ENCODE peak calls at places on chromosomes 3 and 15, in nine cellular contexts. T is AG10803, Y is GM10248, L is nephron progenitor cell, C is HFFc6, B is thoracic aorta, P is upper lobe of left lung, A is neural crest cell, O is tibial artery. G is an unnamed sample.

GRCh38 chr3:19074257-19074938 is 73.9 kb upstream of the KCNH8 start:
- DNase-seq in T (no peak), Y (no peak), L (no peak), C (no peak), B (no peak), P (no peak), A (no peak), O (no peak), G (no peak)

GRCh38 chr15:90829942-90830440 is 38.4 kb upstream of the FURIN start:
- DNase-seq in T (no peak), Y (peak), L (no peak), C (no peak), B (no peak), P (no peak), A (no peak), O (no peak), G (no peak)

GRCh38 chr15:85607141-85607806 is 187.5 kb downstream of the KLHL25 start:
- DNase-seq in T (no peak), Y (no peak), L (no peak), C (peak), B (no peak), P (no peak), A (no peak), O (no peak), G (no peak)

GRCh38 chr15:89958107-89958805 is 42.9 kb upstream of the ZNF710 start:
- DNase-seq in T (no peak), Y (no peak), L (no peak), C (no peak), B (no peak), P (peak), A (no peak), O (no peak), G (no peak)

GRCh38 chr3:168341965-168342719 is 246.4 kb upstream of the GOLIM4 start:
- DNase-seq in T (no peak), Y (no peak), L (no peak), C (no peak), B (no peak), P (no peak), A (no peak), O (no peak), G (no peak)

GRCh38 chr3:37753428-37753827 is 108.3 kb upstream of the CTDSPL start:
- DNase-seq in T (no peak), Y (no peak), L (no peak), C (no peak), B (no peak), P (no peak), A (no peak), O (no peak), G (no peak)

GRCh38 chr3:4721511-4721911 is 228.4 kb downstream of the ITPR1 start:
- DNase-seq in T (peak), Y (no peak), L (no peak), C (peak), B (no peak), P (no peak), A (no peak), O (no peak), G (no peak)

GRCh38 chr3:143808999-143809700 is 39.1 kb downstream of the SLC9A9 start:
- DNase-seq in T (peak), Y (no peak), L (no peak), C (no peak), B (no peak), P (no peak), A (no peak), O (no peak), G (no peak)

GRCh38 chr3:44885618-44886017 is 11.2 kb downstream of the TGM4 start:
- DNase-seq in T (peak), Y (no peak), L (no peak), C (peak), B (peak), P (no peak), A (no peak), O (peak), G (no peak)

GRCh38 chr15:90609254-90610185 is 79.8 kb downstream of the CRTC3 start:
- DNase-seq in T (no peak), Y (no peak), L (no peak), C (no peak), B (no peak), P (no peak), A (no peak), O (no peak), G (no peak)

GRCh38 chr15:87287156-87287555 is 969.4 kb downstream of the NTRK3 start:
- DNase-seq in T (peak), Y (no peak), L (no peak), C (peak), B (no peak), P (no peak), A (no peak), O (no peak), G (no peak)

GRCh38 chr15:72902245-72902928 is 118.8 kb upstream of the ADPGK start:
- DNase-seq in T (peak), Y (no peak), L (peak), C (peak), B (peak), P (peak), A (no peak), O (peak), G (no peak)

GRCh38 chr3:124410471-124410870 is 319.8 kb upstream of the UMPS start:
- DNase-seq in T (no peak), Y (no peak), L (no peak), C (no peak), B (no peak), P (no peak), A (no peak), O (no peak), G (no peak)

GRCh38 chr15:31463521-31464102 is 137.0 kb downstream of the KLF13 start:
- DNase-seq in T (no peak), Y (no peak), L (no peak), C (no peak), B (no peak), P (no peak), A (no peak), O (peak), G (no peak)

GRCh38 chr15:101203607-101204006 is 48.2 kb downstream of the CHSY1 start:
- DNase-seq in T (no peak), Y (no peak), L (no peak), C (no peak), B (no peak), P (no peak), A (no peak), O (no peak), G (no peak)

GRCh38 chr3:135231646-135232625 is 436.9 kb downstream of the EPHB1 start:
- DNase-seq in T (no peak), Y (no peak), L (no peak), C (no peak), B (no peak), P (no peak), A (no peak), O (no peak), G (no peak)

GRCh38 chr3:44932271-44932670 is 43.7 kb downstream of the ZDHHC3 start:
- DNase-seq in T (no peak), Y (no peak), L (no peak), C (no peak), B (no peak), P (no peak), A (no peak), O (no peak), G (no peak)

GRCh38 chr3:175103298-175103697 is 244.2 kb downstream of the NAALADL2 start:
- DNase-seq in T (no peak), Y (no peak), L (no peak), C (no peak), B (no peak), P (no peak), A (no peak), O (no peak), G (no peak)

GRCh38 chr3:106114848-106115247 is 246.0 kb upstream of the CBLB start:
- DNase-seq in T (peak), Y (no peak), L (no peak), C (peak), B (no peak), P (no peak), A (no peak), O (no peak), G (no peak)

GRCh38 chr3:94026623-94027022 is 1.8 kb downstream of the STX19 start:
- DNase-seq in T (no peak), Y (no peak), L (no peak), C (no peak), B (no peak), P (no peak), A (no peak), O (no peak), G (no peak)

GRCh38 chr3:14461006-14461747 is 58.8 kb downstream of the SLC6A6 start:
- DNase-seq in T (no peak), Y (no peak), L (no peak), C (no peak), B (no peak), P (no peak), A (no peak), O (no peak), G (no peak)

GRCh38 chr3:14460342-14461005 is 58.1 kb downstream of the SLC6A6 start:
- DNase-seq in T (peak), Y (no peak), L (no peak), C (peak), B (no peak), P (peak), A (no peak), O (peak), G (no peak)

GRCh38 chr3:14463330-14464216 is 61.2 kb downstream of the SLC6A6 start:
- DNase-seq in T (no peak), Y (no peak), L (peak), C (no peak), B (no peak), P (no peak), A (no peak), O (no peak), G (no peak)

GRCh38 chr3:14462738-14463137 is 60.3 kb downstream of the SLC6A6 start:
- DNase-seq in T (no peak), Y (no peak), L (no peak), C (no peak), B (no peak), P (no peak), A (no peak), O (no peak), G (no peak)

DNA sequence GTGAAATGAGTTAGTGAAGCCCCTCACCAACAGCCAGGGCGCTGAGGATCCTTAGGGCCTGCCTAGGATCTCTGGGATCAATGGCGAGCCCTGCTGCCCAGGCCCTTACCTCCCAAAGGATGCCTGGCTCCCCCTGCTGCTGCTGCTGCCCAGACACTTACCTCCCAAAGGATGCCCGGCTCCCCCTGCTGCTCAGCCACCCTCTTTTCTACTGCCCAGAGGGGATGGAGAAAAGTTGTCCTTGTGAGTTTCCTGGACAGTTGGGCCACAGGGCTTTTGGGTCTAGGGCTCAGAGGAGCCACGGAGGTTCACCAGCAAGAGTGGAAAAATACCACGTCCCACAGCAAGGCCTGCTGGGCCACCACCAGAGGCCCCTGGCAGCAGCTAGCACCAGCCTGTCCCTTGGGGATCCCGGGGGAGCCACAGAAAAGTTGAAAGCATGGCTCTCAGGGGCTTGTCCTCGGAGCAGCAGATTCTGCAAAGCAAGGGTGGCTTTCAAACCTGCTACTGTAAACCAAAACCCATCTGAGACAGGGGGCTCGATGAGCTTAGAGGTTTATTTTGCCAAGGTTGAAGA is 59.4 kb downstream of the SLC6A6 start:
- DNase-seq in T (peak), Y (peak), L (peak), C (peak), B (no peak), P (no peak), A (peak), O (no peak), G (no peak)
- TF ChIP-seq CTCF in T (peak), Y (peak), L (peak), C (peak), B (peak), P (peak), A (peak), O (peak), G (peak)

DNA sequence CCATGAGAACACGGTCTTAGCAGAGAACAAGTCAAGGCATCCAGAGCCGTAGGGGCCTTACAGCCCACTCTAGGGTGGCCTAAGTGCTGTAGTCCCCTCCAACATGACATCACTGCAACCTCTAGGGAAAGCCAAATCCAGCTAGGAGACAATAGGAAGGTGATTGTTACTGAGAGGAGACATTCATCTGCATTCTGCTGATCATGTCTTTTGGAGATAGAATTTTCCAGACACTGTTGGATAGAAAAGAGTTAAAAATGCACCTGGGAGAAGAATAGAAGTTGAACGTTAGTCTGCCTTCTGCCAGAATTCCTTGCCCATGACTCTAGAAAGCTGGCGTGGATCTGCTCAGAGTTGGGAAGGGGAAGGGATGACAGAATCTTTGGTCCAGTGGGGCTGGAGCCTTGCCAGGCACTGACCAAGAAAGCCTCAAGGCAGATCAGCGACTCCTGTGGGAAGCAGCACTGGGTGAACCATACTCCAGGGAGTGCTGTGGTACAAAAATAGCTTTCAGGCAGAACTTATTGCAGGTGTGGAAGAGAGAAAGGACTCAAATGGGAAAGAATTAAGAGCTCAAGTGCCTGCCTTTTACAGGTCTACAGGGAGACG is 44.8 kb upstream of the RAF1 start:
- DNase-seq in T (peak), Y (no peak), L (no peak), C (peak), B (peak), P (no peak), A (no peak), O (peak), G (no peak)
- TF ChIP-seq CTCF in T (peak), Y (no peak), L (no peak), C (peak), B (no peak), P (no peak), A (no peak), O (no peak), G (no peak)

GRCh38 chr3:48015451-48016182 is 599 bp downstream of the MAP4 start:
- DNase-seq in T (peak), Y (no peak), L (no peak), C (no peak), B (no peak), P (no peak), A (no peak), O (no peak), G (no peak)

GRCh38 chr3:48014358-48014757 is 1.9 kb downstream of the MAP4 start:
- DNase-seq in T (no peak), Y (no peak), L (no peak), C (no peak), B (no peak), P (no peak), A (no peak), O (no peak), G (no peak)

GRCh38 chr3:48022178-48022577 is 6.0 kb upstream of the MAP4 start:
- DNase-seq in T (no peak), Y (no peak), L (no peak), C (no peak), B (no peak), P (no peak), A (no peak), O (no peak), G (no peak)

GRCh38 chr3:48016336-48016973 is at the start of gene MAP4:
- DNase-seq in T (no peak), Y (no peak), L (no peak), C (no peak), B (no peak), P (no peak), A (no peak), O (no peak), G (no peak)

DNA sequence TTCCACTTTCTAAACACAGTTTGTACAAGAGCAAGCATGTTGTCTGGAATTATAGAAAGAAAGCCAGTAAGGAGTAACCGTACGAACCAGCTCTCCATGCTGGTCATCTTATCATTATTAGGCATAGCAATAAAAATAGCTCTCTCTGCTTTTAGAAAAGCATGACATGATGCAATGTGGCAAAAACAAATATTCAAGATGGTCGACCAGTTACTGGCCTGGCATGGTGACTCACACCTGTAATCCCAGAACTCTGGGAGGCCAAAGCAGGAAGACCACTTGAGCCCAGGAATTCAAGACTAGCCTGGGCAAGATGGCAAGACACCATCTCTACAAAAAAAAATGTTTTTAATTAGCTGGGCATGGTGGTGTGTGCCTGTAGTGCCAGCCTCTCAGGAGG is 2.6 kb upstream of the MAP4 start:
- DNase-seq in T (peak), Y (no peak), L (no peak), C (peak), B (peak), P (no peak), A (no peak), O (no peak), G (no peak)
- TF ChIP-seq CTCF in T (no peak), Y (no peak), L (no peak), C (no peak), B (no peak), P (no peak), A (no peak), O (no peak), G (no peak)

DNA sequence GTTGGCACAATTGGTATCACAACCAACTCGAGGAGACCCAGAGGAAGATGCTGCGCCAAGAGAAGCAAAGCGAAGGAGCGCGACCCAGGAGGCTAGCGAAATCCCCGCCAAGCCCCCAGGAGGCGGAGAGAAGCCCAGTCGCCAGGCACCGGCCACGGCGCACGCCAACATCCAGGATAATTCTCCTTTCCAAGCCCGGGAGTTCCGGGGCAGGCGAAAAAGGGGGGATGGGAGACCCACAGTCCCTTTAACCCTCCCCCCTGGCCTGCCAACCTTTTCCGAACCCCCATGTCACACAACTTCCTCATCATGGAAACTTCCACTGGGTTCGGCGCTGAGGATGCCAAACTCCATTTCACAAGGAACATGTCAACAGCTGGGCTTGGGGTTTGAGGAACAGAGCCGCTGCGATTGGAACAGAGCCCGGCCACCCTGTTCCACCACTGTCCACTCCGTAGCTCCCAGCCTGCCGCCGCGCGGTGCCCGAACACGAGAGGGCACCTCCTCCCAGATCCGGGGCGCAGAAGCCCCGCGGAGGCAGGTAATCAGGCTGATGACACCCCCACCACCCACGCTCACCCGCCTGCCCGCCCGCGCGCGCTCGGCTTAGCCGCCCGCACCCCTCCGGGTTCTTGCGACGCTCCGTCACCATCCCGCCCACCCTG is 567 bp downstream of the THRB start:
- DNase-seq in T (peak), Y (no peak), L (peak), C (no peak), B (peak), P (peak), A (peak), O (peak), G (peak)
- TF ChIP-seq CTCF in T (no peak), Y (no peak), L (no peak), C (no peak), B (peak), P (no peak), A (no peak), O (peak), G (no peak)